ENCODE peak calls at places on chromosomes 1 and 21, in six cellular contexts. One of them, this sample, is unnamed.
A peak's percentile ranks its signal among the peaks of the same experiment; 100 is the strongest.

GRCh38 chr1:1609822-1610485 is 5.3 kb upstream of the MIB2 start:
- DNase-seq in breast epithelium: no peak
- DNase-seq in tibial artery: no peak
- DNase-seq in effector memory CD4-positive, alpha-beta T cell: no peak
- DNase-seq in fibroblast of lung: no peak
- DNase-seq in SJSA1: no peak
- DNase-seq in this sample: no peak

GRCh38 chr1:38153426-38154088 is 107.0 kb upstream of the POU3F1 start:
- DNase-seq in breast epithelium: no peak
- DNase-seq in fibroblast of lung: no peak
- DNase-seq in SJSA1: no peak
- DNase-seq in effector memory CD4-positive, alpha-beta T cell: no peak
- DNase-seq in tibial artery: no peak
- DNase-seq in this sample: no peak

GRCh38 chr1:172460901-172461315 is 17.0 kb upstream of the PIGC start:
- DNase-seq in breast epithelium: no peak
- DNase-seq in fibroblast of lung: peak; percentile 36
- DNase-seq in effector memory CD4-positive, alpha-beta T cell: no peak
- DNase-seq in SJSA1: no peak
- DNase-seq in tibial artery: no peak
- DNase-seq in this sample: no peak

GRCh38 chr1:221740941-221741363 is 937 bp downstream of the DUSP10 start:
- DNase-seq in tibial artery: no peak
- DNase-seq in breast epithelium: peak; percentile 23
- DNase-seq in SJSA1: no peak
- DNase-seq in fibroblast of lung: no peak
- DNase-seq in effector memory CD4-positive, alpha-beta T cell: no peak
- DNase-seq in this sample: peak; percentile 11

GRCh38 chr1:158121604-158122254 is 59.0 kb upstream of the CD1D start:
- DNase-seq in breast epithelium: no peak
- DNase-seq in tibial artery: no peak
- DNase-seq in effector memory CD4-positive, alpha-beta T cell: no peak
- DNase-seq in SJSA1: no peak
- DNase-seq in fibroblast of lung: peak; percentile 36
- DNase-seq in this sample: no peak

GRCh38 chr1:116486424-116486823 is 84.4 kb downstream of the CD58 start:
- DNase-seq in SJSA1: no peak
- DNase-seq in effector memory CD4-positive, alpha-beta T cell: no peak
- DNase-seq in fibroblast of lung: peak; percentile 86
- DNase-seq in tibial artery: no peak
- DNase-seq in breast epithelium: no peak
- DNase-seq in this sample: no peak

GRCh38 chr1:21852282-21853129 is 40.4 kb downstream of the LDLRAD2 start:
- DNase-seq in effector memory CD4-positive, alpha-beta T cell: no peak
- DNase-seq in SJSA1: no peak
- DNase-seq in fibroblast of lung: no peak
- DNase-seq in breast epithelium: no peak
- DNase-seq in tibial artery: no peak
- DNase-seq in this sample: no peak

GRCh38 chr1:93692983-93693591 is 11.4 kb upstream of the BCAR3 start:
- DNase-seq in breast epithelium: no peak
- DNase-seq in fibroblast of lung: peak; percentile 91
- DNase-seq in tibial artery: no peak
- DNase-seq in effector memory CD4-positive, alpha-beta T cell: no peak
- DNase-seq in SJSA1: peak; percentile 71
- DNase-seq in this sample: no peak

GRCh38 chr1:44294588-44295007 is 60.5 kb downstream of the ERI3 start:
- DNase-seq in SJSA1: no peak
- DNase-seq in fibroblast of lung: peak; percentile 83
- DNase-seq in tibial artery: peak; percentile 64
- DNase-seq in effector memory CD4-positive, alpha-beta T cell: no peak
- DNase-seq in breast epithelium: no peak
- DNase-seq in this sample: no peak

GRCh38 chr1:20343149-20343936 is 52.7 kb downstream of the VWA5B1 start:
- DNase-seq in SJSA1: no peak
- DNase-seq in fibroblast of lung: no peak
- DNase-seq in effector memory CD4-positive, alpha-beta T cell: peak; percentile 13
- DNase-seq in breast epithelium: no peak
- DNase-seq in tibial artery: no peak
- DNase-seq in this sample: peak; percentile 62

GRCh38 chr1:213366141-213366831 is 315.2 kb downstream of the RPS6KC1 start:
- DNase-seq in tibial artery: no peak
- DNase-seq in fibroblast of lung: no peak
- DNase-seq in breast epithelium: no peak
- DNase-seq in effector memory CD4-positive, alpha-beta T cell: no peak
- DNase-seq in SJSA1: no peak
- DNase-seq in this sample: no peak

GRCh38 chr1:109969430-109969829 is 15.1 kb upstream of the AHCYL1 start:
- DNase-seq in tibial artery: no peak
- DNase-seq in fibroblast of lung: peak; percentile 72
- DNase-seq in SJSA1: no peak
- DNase-seq in breast epithelium: no peak
- DNase-seq in effector memory CD4-positive, alpha-beta T cell: no peak
- DNase-seq in this sample: no peak

GRCh38 chr1:228956864-228957263 is 221.6 kb downstream of the RHOU start:
- DNase-seq in breast epithelium: no peak
- DNase-seq in SJSA1: no peak
- DNase-seq in fibroblast of lung: no peak
- DNase-seq in effector memory CD4-positive, alpha-beta T cell: no peak
- DNase-seq in tibial artery: no peak
- DNase-seq in this sample: no peak

GRCh38 chr21:41582298-41582840 is 74.4 kb upstream of the TMPRSS2 start:
- DNase-seq in effector memory CD4-positive, alpha-beta T cell: no peak
- DNase-seq in tibial artery: no peak
- DNase-seq in breast epithelium: peak; percentile 11
- DNase-seq in SJSA1: no peak
- DNase-seq in fibroblast of lung: no peak
- DNase-seq in this sample: no peak

DNA sequence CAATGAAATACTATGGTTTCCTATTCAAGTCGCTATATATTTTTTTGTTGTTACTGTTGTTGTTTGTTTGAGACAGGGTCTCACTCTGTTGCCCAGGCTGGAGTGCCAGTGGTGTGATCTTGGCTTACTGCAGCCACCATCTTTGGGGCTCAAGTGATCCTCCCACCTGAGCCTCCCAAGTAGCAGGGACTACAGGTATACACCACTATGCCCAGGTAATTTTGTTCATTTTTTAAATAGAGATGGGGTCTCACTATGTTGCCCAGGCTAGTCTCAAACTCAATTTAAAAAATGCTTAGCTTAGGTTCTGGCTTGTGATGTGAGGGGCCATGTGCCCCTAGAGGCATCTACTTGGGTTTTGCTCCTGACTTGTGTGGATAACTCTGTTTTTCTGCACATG is 9.8 kb downstream of the RABIF start:
- DNase-seq in SJSA1: no peak
- DNase-seq in fibroblast of lung: no peak
- DNase-seq in tibial artery: no peak
- DNase-seq in effector memory CD4-positive, alpha-beta T cell: no peak
- DNase-seq in breast epithelium: no peak
- DNase-seq in this sample: no peak
- H3K4me1 ChIP-seq in SJSA1: no peaks in the 10 kb centered on the region
- H3K4me1 ChIP-seq in fibroblast of lung: no peaks in the 10 kb centered on the region
- H3K4me1 ChIP-seq in tibial artery: no peaks in the 10 kb centered on the region
- H3K4me1 ChIP-seq in effector memory CD4-positive, alpha-beta T cell: no peaks in the 10 kb centered on the region
- H3K4me1 ChIP-seq in breast epithelium: no peaks in the 10 kb centered on the region
- H3K4me1 ChIP-seq in this sample: no peaks in the 10 kb centered on the region

GRCh38 chr1:153476491-153477093 is 16.1 kb upstream of the S100A7 start:
- DNase-seq in breast epithelium: no peak
- DNase-seq in tibial artery: no peak
- DNase-seq in fibroblast of lung: no peak
- DNase-seq in SJSA1: no peak
- DNase-seq in effector memory CD4-positive, alpha-beta T cell: no peak
- DNase-seq in this sample: no peak
- H3K27ac ChIP-seq in breast epithelium: no peak overlapping the region
- H3K27ac ChIP-seq in tibial artery: no peak overlapping the region
- H3K27ac ChIP-seq in fibroblast of lung: no peak overlapping the region
- H3K27ac ChIP-seq in SJSA1: no peak overlapping the region
- H3K27ac ChIP-seq in effector memory CD4-positive, alpha-beta T cell: no peak overlapping the region
- H3K27ac ChIP-seq in this sample: no peak overlapping the region

GRCh38 chr1:167794043-167794442 is 72.3 kb downstream of the MPZL1 start:
- DNase-seq in breast epithelium: no peak
- DNase-seq in tibial artery: no peak
- DNase-seq in effector memory CD4-positive, alpha-beta T cell: no peak
- DNase-seq in SJSA1: no peak
- DNase-seq in fibroblast of lung: no peak
- DNase-seq in this sample: no peak
- H3K4me1 ChIP-seq in breast epithelium: peaks cover 16% of the 10 kb centered on the region
- H3K4me1 ChIP-seq in tibial artery: peaks cover 16% of the 10 kb centered on the region
- H3K4me1 ChIP-seq in effector memory CD4-positive, alpha-beta T cell: no peaks in the 10 kb centered on the region
- H3K4me1 ChIP-seq in SJSA1: peaks cover 22% of the 10 kb centered on the region
- H3K4me1 ChIP-seq in fibroblast of lung: peaks cover 17% of the 10 kb centered on the region
- H3K4me1 ChIP-seq in this sample: peaks cover 21% of the 10 kb centered on the region

DNA sequence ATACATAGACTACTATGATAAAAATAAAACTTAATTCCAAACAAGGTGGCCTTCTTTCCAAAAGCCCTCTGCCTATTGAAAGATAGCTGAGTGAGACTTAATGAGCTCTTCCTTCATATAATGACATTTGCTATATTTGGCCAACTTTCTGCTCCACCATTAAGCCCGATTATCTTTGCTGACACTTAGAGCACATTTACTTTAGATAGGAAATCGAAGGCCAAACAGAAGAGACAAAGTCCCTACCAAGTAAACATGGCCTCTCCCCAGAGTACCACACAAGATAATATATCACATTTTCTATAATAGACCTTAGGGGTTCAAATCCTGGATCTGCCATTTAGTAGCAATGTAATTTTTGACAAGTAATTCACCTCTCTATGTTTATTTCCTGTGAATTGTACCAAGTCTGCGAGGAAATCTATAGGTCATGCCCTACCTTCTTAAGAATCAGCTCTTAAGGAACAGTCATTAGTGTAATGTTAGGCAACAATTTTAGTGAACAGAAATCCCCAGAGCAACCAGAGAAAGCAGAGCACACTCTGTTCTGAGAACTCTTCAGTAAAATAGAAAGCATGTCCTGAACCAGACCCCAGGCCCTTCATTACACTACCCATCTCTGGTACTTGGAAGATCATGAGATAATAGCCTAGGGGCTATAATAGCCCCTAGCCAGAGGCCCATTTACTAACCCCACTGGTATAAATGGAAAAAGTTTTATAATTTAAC is 17.3 kb upstream of the COA6 start:
- DNase-seq in effector memory CD4-positive, alpha-beta T cell: no peak
- DNase-seq in tibial artery: no peak
- DNase-seq in SJSA1: no peak
- DNase-seq in fibroblast of lung: no peak
- DNase-seq in breast epithelium: no peak
- DNase-seq in this sample: no peak
- H3K27ac ChIP-seq in effector memory CD4-positive, alpha-beta T cell: no peak overlapping the region
- H3K27ac ChIP-seq in tibial artery: no peak overlapping the region
- H3K27ac ChIP-seq in SJSA1: no peak overlapping the region
- H3K27ac ChIP-seq in fibroblast of lung: no peak overlapping the region
- H3K27ac ChIP-seq in breast epithelium: no peak overlapping the region
- H3K27ac ChIP-seq in this sample: no peak overlapping the region

GRCh38 chr21:16741228-16741665 is 771.6 kb upstream of the CXADR start:
- DNase-seq in SJSA1: no peak
- DNase-seq in effector memory CD4-positive, alpha-beta T cell: no peak
- DNase-seq in fibroblast of lung: peak; percentile 94
- DNase-seq in breast epithelium: no peak
- DNase-seq in tibial artery: no peak
- DNase-seq in this sample: peak; percentile 19

DNA sequence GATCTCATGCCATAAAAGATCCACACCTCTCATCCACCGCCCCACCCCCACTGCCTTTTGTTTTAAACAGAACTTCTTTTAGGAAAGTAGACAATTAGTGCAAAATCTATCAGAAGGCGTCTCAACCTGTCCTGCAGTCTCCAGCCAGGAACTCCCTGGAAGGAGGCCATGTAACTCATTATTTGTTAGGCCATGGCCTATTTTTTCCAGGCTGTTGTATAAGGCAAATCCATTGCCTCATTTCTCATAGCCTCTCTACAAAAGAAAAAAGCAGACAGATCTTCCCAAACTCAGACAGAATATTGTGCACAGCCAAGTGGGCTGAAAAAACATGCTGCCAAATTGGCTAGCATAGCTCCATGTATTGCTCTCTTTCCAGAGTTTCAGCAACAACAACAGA is 770.7 kb upstream of the CXADR start:
- DNase-seq in tibial artery: peak; percentile 20
- DNase-seq in fibroblast of lung: peak; percentile 83
- DNase-seq in SJSA1: no peak
- DNase-seq in effector memory CD4-positive, alpha-beta T cell: no peak
- DNase-seq in breast epithelium: peak; percentile 52
- DNase-seq in this sample: peak; percentile 55
- H3K4me1 ChIP-seq in tibial artery: no peaks in the 10 kb centered on the region
- H3K4me1 ChIP-seq in fibroblast of lung: no peaks in the 10 kb centered on the region
- H3K4me1 ChIP-seq in SJSA1: no peaks in the 10 kb centered on the region
- H3K4me1 ChIP-seq in effector memory CD4-positive, alpha-beta T cell: no peaks in the 10 kb centered on the region
- H3K4me1 ChIP-seq in breast epithelium: no peaks in the 10 kb centered on the region
- H3K4me1 ChIP-seq in this sample: peaks cover 24% of the 10 kb centered on the region

DNA sequence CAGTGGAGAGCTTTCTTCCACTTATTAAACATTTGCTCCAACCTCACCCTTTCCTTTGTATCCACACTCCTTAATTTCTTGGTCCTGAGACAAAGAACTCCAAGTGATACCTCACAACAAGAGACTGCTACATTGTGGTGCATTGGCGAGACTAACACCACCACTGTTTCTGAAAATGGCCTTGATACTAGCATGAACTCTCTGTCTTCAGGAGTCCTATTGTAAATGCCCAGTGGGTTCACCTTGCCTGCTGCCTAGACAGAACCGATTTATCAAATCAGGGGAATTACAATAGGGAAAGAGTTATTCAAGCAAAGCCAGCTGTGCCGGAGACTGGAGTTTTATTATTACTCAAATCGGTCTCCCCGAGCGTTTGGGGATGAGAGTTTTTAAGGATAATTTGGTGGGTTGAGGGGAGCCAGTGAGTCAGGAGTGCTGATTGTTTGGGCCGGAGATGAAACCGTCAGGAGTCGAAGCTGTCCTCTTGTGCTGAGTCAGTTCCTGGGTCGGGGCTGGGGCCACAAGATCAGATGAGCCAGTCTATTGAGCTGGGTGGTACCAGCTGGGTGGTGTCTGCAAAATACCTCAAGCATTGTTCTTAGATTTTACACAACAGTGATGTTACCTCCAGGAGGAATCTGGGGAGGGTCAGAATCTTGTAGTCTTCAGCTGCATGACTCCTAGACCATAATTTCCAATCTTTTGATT is 83.1 kb downstream of the DESI2 start:
- DNase-seq in fibroblast of lung: peak; percentile 54
- DNase-seq in breast epithelium: no peak
- DNase-seq in tibial artery: no peak
- DNase-seq in SJSA1: no peak
- DNase-seq in effector memory CD4-positive, alpha-beta T cell: no peak
- DNase-seq in this sample: no peak
- H3K27ac ChIP-seq in fibroblast of lung: no peak overlapping the region
- H3K27ac ChIP-seq in breast epithelium: no peak overlapping the region
- H3K27ac ChIP-seq in tibial artery: no peak overlapping the region
- H3K27ac ChIP-seq in SJSA1: no peak overlapping the region
- H3K27ac ChIP-seq in effector memory CD4-positive, alpha-beta T cell: no peak overlapping the region
- H3K27ac ChIP-seq in this sample: no peak overlapping the region

DNA sequence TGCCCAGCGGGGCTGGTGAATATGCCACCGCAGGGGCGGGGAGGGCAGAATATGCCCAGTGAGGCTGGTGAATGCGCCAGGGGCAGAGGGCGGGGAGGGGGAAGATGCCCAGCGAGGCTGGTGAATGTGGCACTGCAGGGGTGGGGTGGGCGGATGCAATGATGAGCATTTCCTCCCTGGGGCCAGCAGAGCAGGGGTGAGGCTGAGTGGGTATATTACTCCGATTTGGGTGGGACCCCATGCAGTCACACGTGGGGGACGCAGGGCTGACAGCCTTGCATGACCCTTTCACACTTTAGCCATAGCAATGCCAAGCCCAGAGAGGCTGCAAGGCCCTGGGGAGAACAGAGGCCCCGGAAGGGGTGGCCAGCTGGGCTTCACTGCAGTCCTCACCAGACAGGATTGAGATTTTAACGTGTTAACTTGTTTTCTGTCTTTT is 9.3 kb upstream of the SLX9 start:
- DNase-seq in tibial artery: no peak
- DNase-seq in SJSA1: no peak
- DNase-seq in breast epithelium: no peak
- DNase-seq in effector memory CD4-positive, alpha-beta T cell: peak; percentile 42
- DNase-seq in fibroblast of lung: no peak
- DNase-seq in this sample: no peak
- H3K4me1 ChIP-seq in tibial artery: peaks cover 67% of the 10 kb centered on the region
- H3K4me1 ChIP-seq in SJSA1: peaks cover 70% of the 10 kb centered on the region
- H3K4me1 ChIP-seq in breast epithelium: peaks cover 30% of the 10 kb centered on the region
- H3K4me1 ChIP-seq in effector memory CD4-positive, alpha-beta T cell: peaks cover 57% of the 10 kb centered on the region
- H3K4me1 ChIP-seq in fibroblast of lung: peaks cover 14% of the 10 kb centered on the region
- H3K4me1 ChIP-seq in this sample: peaks cover 28% of the 10 kb centered on the region